ENCODE peak calls at places on chromosomes 4 and X, in eight cellular contexts. A, J, P, E, R, D, F and Q are unnamed samples.

GRCh38 chrX:38285649-38286048 is 41.7 kb downstream of the RPGR start:
- DNase-seq in A (no peak), J (no peak), P (no peak), E (no peak), R (no peak), D (no peak), F (no peak), Q (no peak)

GRCh38 chrX:129791336-129791735 is 11.6 kb downstream of the SASH3 start:
- DNase-seq in A (no peak), J (no peak), P (no peak), E (no peak), R (no peak), D (no peak), F (no peak), Q (no peak)

GRCh38 chr4:129254126-129254525 is 158.2 kb downstream of the C4orf33 start:
- DNase-seq in A (no peak), J (no peak), P (peak; percentile 5), E (no peak), R (no peak), D (no peak), F (no peak), Q (no peak)

GRCh38 chr4:109332926-109333464 is 30.5 kb upstream of the COL25A1 start:
- DNase-seq in A (no peak), J (no peak), P (no peak), E (no peak), R (no peak), D (no peak), F (no peak), Q (no peak)

GRCh38 chrX:46179748-46180147 is 365.5 kb downstream of the ZNF674 start:
- DNase-seq in A (no peak), J (no peak), P (peak; percentile 17), E (no peak), R (no peak), D (peak; percentile 36), F (no peak), Q (no peak)

GRCh38 chrX:86051741-86052140 is 4.4 kb upstream of the CHM start:
- DNase-seq in A (no peak), J (no peak), P (no peak), E (no peak), R (no peak), D (no peak), F (no peak), Q (no peak)

GRCh38 chr4:55008166-55009056 is 117.0 kb downstream of the KDR start:
- DNase-seq in A (peak; percentile 16), J (no peak), P (no peak), E (no peak), R (no peak), D (no peak), F (no peak), Q (no peak)

GRCh38 chrX:64230123-64230970 is at the start of gene ASB12:
- DNase-seq in A (no peak), J (no peak), P (no peak), E (no peak), R (no peak), D (no peak), F (no peak), Q (no peak)

GRCh38 chr4:53026233-53026632 is 164.1 kb downstream of the RASL11B start:
- DNase-seq in A (no peak), J (no peak), P (no peak), E (no peak), R (no peak), D (no peak), F (no peak), Q (no peak)

GRCh38 chr4:61786226-61786625 is 586.1 kb downstream of the ADGRL3 start:
- DNase-seq in A (no peak), J (no peak), P (no peak), E (no peak), R (no peak), D (no peak), F (no peak), Q (no peak)

GRCh38 chr4:38529189-38530115 is 134.5 kb upstream of the KLF3 start:
- DNase-seq in A (no peak), J (no peak), P (peak; percentile 93), E (no peak), R (peak; percentile 68), D (no peak), F (peak; percentile 43), Q (no peak)

GRCh38 chr4:117941611-117942010 is 92.7 kb upstream of the NDST3 start:
- DNase-seq in A (no peak), J (no peak), P (no peak), E (no peak), R (no peak), D (no peak), F (no peak), Q (no peak)